ENCODE peak calls at places on chromosomes 11 and 22, in six cellular contexts. One of them, this sample, is unnamed.

GRCh38 chr22:46067159-46068111 is 82.9 kb upstream of the PPARA start:
- DNase-seq in uterus: peak
- DNase-seq in testis: peak
- DNase-seq in body of pancreas: peak
- DNase-seq in transverse colon: peak
- DNase-seq in gastrocnemius medialis: no peak
- DNase-seq in this sample: no peak

GRCh38 chr11:26219506-26220117 is 112.3 kb upstream of the ANO3 start:
- DNase-seq in transverse colon: no peak
- DNase-seq in gastrocnemius medialis: no peak
- DNase-seq in testis: no peak
- DNase-seq in uterus: no peak
- DNase-seq in body of pancreas: no peak
- DNase-seq in this sample: no peak

GRCh38 chr11:6568191-6568918 is 35.1 kb downstream of the RRP8 start:
- DNase-seq in uterus: no peak
- DNase-seq in transverse colon: no peak
- DNase-seq in gastrocnemius medialis: no peak
- DNase-seq in body of pancreas: peak
- DNase-seq in testis: peak
- DNase-seq in this sample: no peak

GRCh38 chr11:119046489-119046888 is 10.5 kb downstream of the HYOU1 start:
- DNase-seq in gastrocnemius medialis: no peak
- DNase-seq in testis: no peak
- DNase-seq in transverse colon: no peak
- DNase-seq in body of pancreas: no peak
- DNase-seq in uterus: no peak
- DNase-seq in this sample: no peak

GRCh38 chr22:32480238-32480637 is 5.6 kb downstream of the FBXO7 start:
- DNase-seq in gastrocnemius medialis: no peak
- DNase-seq in uterus: no peak
- DNase-seq in testis: no peak
- DNase-seq in transverse colon: no peak
- DNase-seq in body of pancreas: no peak
- DNase-seq in this sample: no peak

GRCh38 chr11:13126430-13126829 is 117.3 kb downstream of the RASSF10 start:
- DNase-seq in testis: no peak
- DNase-seq in transverse colon: no peak
- DNase-seq in body of pancreas: no peak
- DNase-seq in gastrocnemius medialis: no peak
- DNase-seq in uterus: no peak
- DNase-seq in this sample: no peak

GRCh38 chr11:79314906-79315689 is 125.7 kb downstream of the TENM4 start:
- DNase-seq in body of pancreas: no peak
- DNase-seq in gastrocnemius medialis: no peak
- DNase-seq in uterus: no peak
- DNase-seq in transverse colon: no peak
- DNase-seq in testis: no peak
- DNase-seq in this sample: no peak

GRCh38 chr11:63866211-63866610 is 27.3 kb downstream of the MARK2 start:
- DNase-seq in testis: peak
- DNase-seq in gastrocnemius medialis: no peak
- DNase-seq in uterus: no peak
- DNase-seq in body of pancreas: peak
- DNase-seq in transverse colon: peak
- DNase-seq in this sample: no peak

GRCh38 chr22:46908641-46909107 is 146.2 kb downstream of the TBC1D22A start:
- DNase-seq in testis: no peak
- DNase-seq in body of pancreas: no peak
- DNase-seq in transverse colon: no peak
- DNase-seq in gastrocnemius medialis: no peak
- DNase-seq in uterus: no peak
- DNase-seq in this sample: no peak

GRCh38 chr11:44178381-44178780 is 82.9 kb downstream of the EXT2 start:
- DNase-seq in gastrocnemius medialis: peak
- DNase-seq in transverse colon: no peak
- DNase-seq in body of pancreas: no peak
- DNase-seq in testis: no peak
- DNase-seq in uterus: no peak
- DNase-seq in this sample: no peak

GRCh38 chr22:42544686-42545085 is 9.1 kb upstream of the SERHL2 start:
- DNase-seq in uterus: no peak
- DNase-seq in body of pancreas: no peak
- DNase-seq in testis: peak
- DNase-seq in transverse colon: no peak
- DNase-seq in gastrocnemius medialis: no peak
- DNase-seq in this sample: peak

GRCh38 chr11:128187829-128188228 is 399.5 kb downstream of the ETS1 start:
- DNase-seq in uterus: no peak
- DNase-seq in testis: no peak
- DNase-seq in gastrocnemius medialis: no peak
- DNase-seq in transverse colon: no peak
- DNase-seq in body of pancreas: no peak
- DNase-seq in this sample: no peak

GRCh38 chr11:74784234-74784633 is 35.6 kb downstream of the RNF169 start:
- DNase-seq in uterus: no peak
- DNase-seq in transverse colon: no peak
- DNase-seq in testis: no peak
- DNase-seq in body of pancreas: no peak
- DNase-seq in gastrocnemius medialis: no peak
- DNase-seq in this sample: no peak

GRCh38 chr11:15278129-15278528 is 163.4 kb downstream of the INSC start:
- DNase-seq in uterus: no peak
- DNase-seq in transverse colon: no peak
- DNase-seq in gastrocnemius medialis: no peak
- DNase-seq in body of pancreas: no peak
- DNase-seq in testis: no peak
- DNase-seq in this sample: no peak

GRCh38 chr11:45411221-45411946 is 125.2 kb upstream of the SYT13 start:
- DNase-seq in transverse colon: no peak
- DNase-seq in body of pancreas: no peak
- DNase-seq in testis: no peak
- DNase-seq in gastrocnemius medialis: no peak
- DNase-seq in uterus: no peak
- DNase-seq in this sample: no peak

GRCh38 chr22:47059076-47059475 is 296.6 kb downstream of the TBC1D22A start:
- DNase-seq in gastrocnemius medialis: no peak
- DNase-seq in body of pancreas: no peak
- DNase-seq in uterus: no peak
- DNase-seq in transverse colon: no peak
- DNase-seq in testis: no peak
- DNase-seq in this sample: no peak

GRCh38 chr22:44697423-44698179 is 4.4 kb upstream of the PRR5 start:
- DNase-seq in transverse colon: peak
- DNase-seq in body of pancreas: peak
- DNase-seq in uterus: peak
- DNase-seq in gastrocnemius medialis: no peak
- DNase-seq in testis: peak
- DNase-seq in this sample: peak

GRCh38 chr11:68296344-68297051 is 15.9 kb upstream of the LRP5 start:
- DNase-seq in gastrocnemius medialis: no peak
- DNase-seq in testis: no peak
- DNase-seq in body of pancreas: no peak
- DNase-seq in transverse colon: peak
- DNase-seq in uterus: no peak
- DNase-seq in this sample: no peak

GRCh38 chr11:48064306-48064705 is 83.9 kb downstream of the PTPRJ start:
- DNase-seq in body of pancreas: no peak
- DNase-seq in uterus: no peak
- DNase-seq in gastrocnemius medialis: no peak
- DNase-seq in testis: no peak
- DNase-seq in transverse colon: no peak
- DNase-seq in this sample: no peak

GRCh38 chr11:21475276-21475675 is 717.6 kb upstream of the ANO5 start:
- DNase-seq in testis: no peak
- DNase-seq in gastrocnemius medialis: no peak
- DNase-seq in uterus: no peak
- DNase-seq in transverse colon: no peak
- DNase-seq in body of pancreas: no peak
- DNase-seq in this sample: no peak

GRCh38 chr11:74559110-74559933 is 33.1 kb upstream of the POLD3 start:
- DNase-seq in gastrocnemius medialis: no peak
- DNase-seq in testis: no peak
- DNase-seq in uterus: no peak
- DNase-seq in transverse colon: no peak
- DNase-seq in body of pancreas: no peak
- DNase-seq in this sample: peak

DNA sequence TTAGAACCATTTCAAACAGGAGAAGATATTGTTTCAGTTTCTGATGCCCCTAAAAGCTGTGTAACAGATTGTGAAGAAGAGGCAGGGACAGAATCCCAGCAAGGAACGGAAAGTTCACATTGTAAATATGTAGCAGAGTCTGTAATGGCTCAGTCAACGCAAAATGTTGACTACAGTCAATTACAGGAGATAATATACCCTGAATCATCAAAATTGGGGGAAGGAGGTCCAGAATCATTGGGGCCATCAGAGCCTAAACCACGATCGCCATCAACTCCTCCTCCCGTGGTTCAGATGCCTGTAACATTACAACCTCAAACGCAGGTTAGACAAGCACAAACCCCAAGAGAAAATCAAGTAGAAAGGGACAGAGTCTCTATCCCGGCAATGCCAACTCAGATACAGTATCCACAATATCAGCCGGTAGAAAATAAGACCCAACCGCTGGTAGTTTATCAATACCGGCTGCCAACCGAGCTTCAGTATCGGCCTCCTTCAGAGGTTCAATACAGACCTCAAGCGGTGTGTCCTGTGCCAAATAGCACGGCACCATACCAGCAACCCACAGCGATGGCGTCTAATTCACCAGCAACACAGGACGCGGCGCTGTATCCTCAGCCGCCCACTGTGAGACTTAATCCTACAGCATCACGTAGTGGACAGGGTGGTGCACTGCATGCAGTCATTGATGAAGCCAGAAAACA is 40.8 kb downstream of the IGLL1 start:
- DNase-seq in uterus: peak
- DNase-seq in testis: peak
- DNase-seq in body of pancreas: peak
- DNase-seq in gastrocnemius medialis: peak
- DNase-seq in transverse colon: peak
- DNase-seq in this sample: peak
- TF ChIP-seq POLR2A in uterus: no peak
- TF ChIP-seq POLR2A in testis: no peak
- TF ChIP-seq POLR2A in body of pancreas: no peak
- TF ChIP-seq POLR2A in gastrocnemius medialis: no peak
- TF ChIP-seq POLR2A in transverse colon: no peak
- TF ChIP-seq POLR2A in this sample: no peak

GRCh38 chr22:36355362-36355761 is 32.4 kb downstream of the MYH9 start:
- DNase-seq in uterus: no peak
- DNase-seq in body of pancreas: no peak
- DNase-seq in transverse colon: no peak
- DNase-seq in testis: no peak
- DNase-seq in gastrocnemius medialis: no peak
- DNase-seq in this sample: no peak
- TF ChIP-seq POLR2A in uterus: no peak
- TF ChIP-seq POLR2A in body of pancreas: no peak
- TF ChIP-seq POLR2A in transverse colon: no peak
- TF ChIP-seq POLR2A in testis: no peak
- TF ChIP-seq POLR2A in gastrocnemius medialis: no peak
- TF ChIP-seq POLR2A in this sample: no peak

DNA sequence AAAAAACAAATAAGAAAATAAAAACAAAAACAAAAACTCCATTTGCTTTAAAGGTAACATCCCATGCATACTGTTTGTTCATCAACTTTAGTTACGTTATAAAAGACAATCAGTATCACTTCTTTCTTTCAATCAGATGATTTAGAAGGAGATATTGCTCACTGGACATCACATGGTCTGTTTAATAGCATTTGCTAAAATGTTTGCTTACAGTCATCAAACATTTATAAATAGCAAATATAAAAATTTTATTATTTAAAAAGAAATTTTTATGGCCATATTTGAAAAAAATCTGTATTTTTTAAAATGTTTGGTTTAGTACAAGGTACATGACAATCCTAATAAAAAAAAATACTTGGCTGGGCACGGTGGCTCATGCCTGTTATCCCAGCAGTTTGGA is 22.6 kb downstream of the MMP26 start:
- DNase-seq in gastrocnemius medialis: no peak
- DNase-seq in uterus: no peak
- DNase-seq in testis: no peak
- DNase-seq in transverse colon: no peak
- DNase-seq in body of pancreas: no peak
- DNase-seq in this sample: no peak
- TF ChIP-seq POLR2A in gastrocnemius medialis: no peak
- TF ChIP-seq POLR2A in uterus: no peak
- TF ChIP-seq POLR2A in testis: no peak
- TF ChIP-seq POLR2A in transverse colon: no peak
- TF ChIP-seq POLR2A in body of pancreas: no peak
- TF ChIP-seq POLR2A in this sample: no peak

GRCh38 chr11:35121326-35121865 is 17.6 kb upstream of the CD44 start:
- DNase-seq in gastrocnemius medialis: no peak
- DNase-seq in testis: no peak
- DNase-seq in body of pancreas: no peak
- DNase-seq in transverse colon: no peak
- DNase-seq in uterus: no peak
- DNase-seq in this sample: no peak

GRCh38 chr11:35127619-35128018 is 11.4 kb upstream of the CD44 start:
- DNase-seq in testis: no peak
- DNase-seq in uterus: no peak
- DNase-seq in body of pancreas: no peak
- DNase-seq in transverse colon: no peak
- DNase-seq in gastrocnemius medialis: no peak
- DNase-seq in this sample: no peak

GRCh38 chr11:35126879-35127576 is 11.9 kb upstream of the CD44 start:
- DNase-seq in gastrocnemius medialis: no peak
- DNase-seq in body of pancreas: no peak
- DNase-seq in testis: no peak
- DNase-seq in transverse colon: no peak
- DNase-seq in uterus: no peak
- DNase-seq in this sample: no peak

GRCh38 chr11:35122308-35122707 is 16.7 kb upstream of the CD44 start:
- DNase-seq in body of pancreas: no peak
- DNase-seq in uterus: no peak
- DNase-seq in gastrocnemius medialis: no peak
- DNase-seq in transverse colon: no peak
- DNase-seq in testis: no peak
- DNase-seq in this sample: no peak

DNA sequence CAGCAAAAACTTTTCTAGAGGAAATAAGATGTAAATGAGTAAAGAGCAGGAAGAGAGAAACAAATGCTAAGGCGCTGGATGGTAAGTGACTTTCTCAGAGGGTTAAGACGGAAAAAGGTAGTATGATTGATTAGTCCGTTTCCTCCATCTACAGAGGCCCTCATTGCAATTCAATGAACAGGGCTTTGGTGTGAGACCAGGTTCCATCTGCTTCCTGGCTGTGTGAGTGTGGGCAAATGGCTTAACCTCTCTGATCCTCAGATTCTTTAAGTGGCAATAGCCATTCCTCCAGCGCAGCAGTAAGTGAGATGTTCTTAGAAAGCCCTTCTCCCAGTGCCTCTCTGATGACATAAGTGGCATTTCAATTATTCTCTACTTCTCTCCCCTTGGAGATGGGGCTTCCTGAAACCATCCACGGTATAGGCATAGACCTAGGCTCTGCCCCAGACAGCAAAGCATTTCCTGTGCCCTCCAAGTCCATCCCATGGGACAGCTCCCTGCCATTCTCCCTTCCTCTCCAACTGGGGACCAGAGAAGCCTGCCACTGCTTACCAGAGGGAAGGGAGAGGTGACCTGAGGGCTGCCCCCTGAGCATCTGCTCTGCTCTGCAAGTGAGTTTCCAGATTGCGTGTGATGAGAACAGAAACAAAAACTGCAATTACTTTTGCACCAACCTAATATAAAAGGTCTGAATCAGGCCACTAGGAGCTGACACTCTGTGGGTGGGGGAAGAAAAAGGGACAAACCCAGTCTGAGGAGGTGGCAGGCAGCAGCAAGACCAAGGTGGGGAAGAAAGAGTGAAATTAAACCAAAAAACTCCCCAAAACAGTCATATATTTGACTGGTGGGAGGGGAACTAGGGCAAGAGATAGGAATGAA is 12.7 kb upstream of the CD44 start:
- DNase-seq in transverse colon: no peak
- DNase-seq in uterus: no peak
- DNase-seq in body of pancreas: no peak
- DNase-seq in gastrocnemius medialis: no peak
- DNase-seq in testis: no peak
- DNase-seq in this sample: no peak
- TF ChIP-seq POLR2A in transverse colon: no peak
- TF ChIP-seq POLR2A in uterus: no peak
- TF ChIP-seq POLR2A in body of pancreas: no peak
- TF ChIP-seq POLR2A in gastrocnemius medialis: no peak
- TF ChIP-seq POLR2A in testis: no peak
- TF ChIP-seq POLR2A in this sample: no peak